ENCODE peak calls at places on chromosomes 13 and 19, in ten cellular contexts. Q, F, A, L, X, I, B, N, V and C are unnamed samples.

GRCh38 chr13:49386664-49387063 is 57.2 kb downstream of the CAB39L start:
- DNase-seq in A (no peak), F (no peak), B (peak), L (no peak), I (no peak), V (no peak), N (no peak), X (no peak), Q (no peak), C (no peak)

GRCh38 chr19:2461751-2462634 is 5.2 kb upstream of the LMNB2 start:
- DNase-seq in I (peak), F (no peak), N (peak), A (no peak), X (peak), B (peak), Q (peak), L (no peak), V (peak), C (no peak)

GRCh38 chr13:109790951-109791605 is 4.7 kb upstream of the IRS2 start:
- DNase-seq in Q (peak), F (no peak), B (no peak), V (peak), N (peak), I (no peak), A (no peak), L (no peak), X (peak), C (no peak)

GRCh38 chr13:29525757-29526156 is 69.7 kb downstream of the SLC7A1 start:
- DNase-seq in I (no peak), V (no peak), Q (no peak), A (no peak), N (no peak), F (no peak), B (no peak), X (no peak), L (no peak), C (no peak)

GRCh38 chr19:49061445-49061844 is 3.2 kb downstream of the NTF4 start:
- DNase-seq in V (no peak), L (no peak), Q (no peak), B (no peak), X (no peak), I (no peak), A (no peak), F (no peak), N (no peak), C (no peak)

GRCh38 chr19:4454952-4455738 is 2.4 kb downstream of the UBXN6 start:
- DNase-seq in B (no peak), Q (peak), L (no peak), X (peak), A (no peak), N (peak), V (peak), F (no peak), I (no peak), C (no peak)

GRCh38 chr19:2253106-2254051 is 2.8 kb downstream of the JSRP1 start:
- DNase-seq in N (no peak), F (no peak), A (no peak), X (no peak), V (no peak), L (no peak), I (no peak), B (peak), Q (no peak), C (no peak)

GRCh38 chr13:110017379-110017778 is 231.0 kb upstream of the IRS2 start:
- DNase-seq in X (peak), L (no peak), B (peak), I (peak), V (peak), N (peak), A (no peak), Q (peak), F (peak), C (peak)

GRCh38 chr19:40279761-40280607 is 5.2 kb downstream of the AKT2 start:
- DNase-seq in L (no peak), X (no peak), A (no peak), F (no peak), I (no peak), B (no peak), Q (no peak), V (peak), N (peak), C (no peak)

GRCh38 chr13:37446503-37446902 is 152.1 kb downstream of the POSTN start:
- DNase-seq in Q (peak), B (no peak), F (peak), X (peak), L (no peak), N (peak), A (no peak), I (no peak), V (peak), C (peak)

GRCh38 chr19:1566392-1567115 is 1.6 kb downstream of the MEX3D start:
- DNase-seq in N (peak), A (peak), I (peak), Q (peak), F (peak), X (peak), L (no peak), B (peak), V (peak), C (peak)

GRCh38 chr19:4063369-4064072 is 3.2 kb downstream of the ZBTB7A start:
- DNase-seq in N (peak), B (no peak), L (no peak), V (no peak), A (no peak), I (no peak), X (no peak), F (no peak), Q (no peak), C (no peak)

GRCh38 chr13:39322836-39323585 is 280.0 kb downstream of the LHFPL6 start:
- DNase-seq in X (no peak), N (no peak), F (no peak), B (no peak), L (no peak), V (no peak), A (no peak), I (no peak), Q (no peak), C (no peak)

GRCh38 chr19:22622020-22622419 is 12.1 kb upstream of the ZNF492 start:
- DNase-seq in X (no peak), N (no peak), Q (no peak), B (no peak), I (no peak), V (no peak), L (no peak), A (no peak), F (no peak), C (no peak)

GRCh38 chr13:24228852-24229458 is 68.4 kb downstream of the SPATA13 start:
- DNase-seq in L (no peak), X (peak), Q (peak), I (peak), N (peak), B (peak), A (no peak), F (peak), V (peak), C (peak)

GRCh38 chr19:2167896-2168618 is 4.3 kb downstream of the DOT1L start:
- DNase-seq in V (peak), I (no peak), L (peak), A (no peak), N (no peak), Q (peak), F (no peak), B (no peak), X (peak), C (no peak)

GRCh38 chr13:113860579-113861432 is 3.1 kb downstream of the GAS6 start:
- DNase-seq in I (no peak), Q (peak), N (peak), F (no peak), L (no peak), A (no peak), V (peak), B (peak), X (no peak), C (no peak)

DNA sequence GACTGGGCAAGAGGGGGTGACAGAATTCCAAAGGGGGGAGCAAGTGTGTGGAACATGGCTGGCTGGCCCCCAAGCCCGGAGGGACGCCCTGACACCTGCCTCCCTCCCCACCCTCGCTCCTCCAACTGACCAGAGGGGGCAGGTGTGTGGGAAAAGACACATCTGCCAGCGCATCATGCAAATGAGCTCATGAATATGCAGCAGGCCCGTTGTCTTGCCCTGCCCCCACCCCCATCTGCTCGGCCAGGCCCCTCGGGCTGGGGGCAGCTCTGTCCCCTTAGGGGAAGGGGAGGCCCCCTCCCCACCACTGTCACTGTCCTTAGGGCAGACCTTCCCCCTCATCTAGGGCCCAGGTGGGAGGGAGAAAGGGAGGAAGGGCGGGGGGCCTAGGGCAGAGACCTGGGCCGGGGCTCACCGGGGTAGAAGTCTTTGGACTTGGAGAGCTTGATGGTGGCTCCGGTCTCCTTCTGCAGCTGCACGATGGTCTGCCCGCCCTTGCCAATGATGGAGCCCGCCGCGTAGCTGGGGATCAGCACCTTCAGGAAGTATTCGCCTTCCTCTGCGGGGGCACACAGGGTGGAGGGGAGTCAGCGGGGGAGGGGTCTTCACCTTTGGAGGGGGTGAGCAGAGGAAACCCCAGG is 12.9 kb downstream of the NOVA2 start:
- DNase-seq in X (no peak), L (no peak), B (peak), I (peak), V (no peak), F (no peak), Q (no peak), A (no peak), N (no peak), C (no peak)
- TF ChIP-seq CTCF in X (no peak), L (no peak), B (no peak), I (no peak), V (no peak), F (no peak), Q (no peak), A (no peak), N (no peak), C (no peak)

DNA sequence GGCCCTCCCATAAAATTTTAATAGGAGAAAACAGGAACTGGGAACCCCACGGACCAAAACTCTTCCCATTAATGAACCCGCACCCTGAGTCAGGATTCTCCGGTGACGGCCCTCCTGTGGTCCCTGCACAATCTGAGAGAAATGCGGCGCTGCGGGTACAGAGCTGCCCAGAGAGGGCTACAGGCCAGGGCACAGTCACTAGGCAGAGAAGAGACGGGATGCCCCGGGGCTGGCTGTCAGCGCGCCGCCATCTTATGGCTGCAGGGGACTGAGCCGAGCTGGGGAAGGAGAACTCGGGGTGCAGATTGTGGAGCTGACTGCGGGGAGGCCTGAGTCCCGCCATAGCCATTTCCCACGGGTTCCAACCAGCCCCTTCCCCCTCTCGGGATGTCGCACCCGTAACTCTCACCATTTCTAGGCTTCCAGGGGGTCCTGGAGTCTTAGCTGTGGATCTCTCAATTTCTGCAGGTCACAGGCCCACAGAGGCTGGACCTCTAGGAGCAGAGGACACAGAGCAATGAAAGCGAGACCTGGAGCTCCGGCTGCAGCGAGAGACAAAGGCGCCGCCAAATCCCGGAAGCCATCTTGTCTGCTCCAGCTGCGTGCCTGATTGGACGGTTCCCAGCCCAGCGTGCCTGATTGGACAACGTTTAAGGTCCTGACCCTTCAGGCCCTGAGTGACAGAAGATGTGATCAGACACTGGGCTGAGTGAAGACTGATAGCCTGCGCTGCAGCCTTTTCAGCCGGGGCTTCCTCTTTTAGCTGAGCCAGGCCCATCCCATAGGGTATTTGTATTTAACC is at the start of gene ZNF675:
- DNase-seq in I (peak), V (peak), X (peak), B (peak), A (peak), F (peak), Q (peak), L (peak), N (peak), C (peak)
- TF ChIP-seq CTCF in I (no peak), V (no peak), X (peak), B (no peak), A (no peak), F (peak), Q (no peak), L (no peak), N (no peak), C (peak)

DNA sequence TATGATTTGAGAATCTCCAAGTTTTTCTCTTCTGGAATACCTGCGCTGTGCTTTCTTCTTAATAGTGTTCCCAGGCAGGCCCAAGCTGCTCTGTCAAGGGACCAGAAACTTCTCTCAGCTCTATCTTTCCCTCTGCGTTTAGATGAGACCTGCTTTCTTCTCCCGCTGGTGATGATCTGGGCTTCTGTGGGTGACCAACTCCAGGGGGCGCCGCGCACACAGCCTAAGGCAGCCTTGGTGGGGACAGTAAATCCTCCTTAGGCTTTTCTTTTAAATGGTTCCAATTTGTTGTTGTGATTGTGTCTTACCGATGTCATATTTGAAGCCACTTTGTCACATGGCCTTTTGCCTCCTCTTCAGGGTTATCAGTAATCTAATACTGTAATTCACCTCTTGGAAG is 439.4 kb upstream of the KLF12 start:
- DNase-seq in N (no peak), A (no peak), L (no peak), V (no peak), B (peak), I (no peak), Q (peak), F (no peak), X (no peak), C (no peak)
- TF ChIP-seq CTCF in N (no peak), A (no peak), L (no peak), V (peak), B (peak), I (no peak), Q (no peak), F (peak), X (no peak), C (peak)

GRCh38 chr19:13101590-13102415 is 855 bp downstream of the LYL1 start:
- DNase-seq in N (no peak), B (no peak), Q (no peak), V (no peak), F (no peak), X (no peak), I (no peak), L (no peak), A (no peak), C (no peak)

GRCh38 chr19:13099073-13099999 is 3.3 kb downstream of the LYL1 start:
- DNase-seq in A (no peak), B (peak), V (no peak), F (no peak), L (no peak), I (peak), Q (peak), N (peak), X (no peak), C (no peak)

GRCh38 chr19:13102416-13102665 is 317 bp downstream of the LYL1 start:
- DNase-seq in N (no peak), Q (no peak), B (no peak), L (no peak), X (no peak), I (no peak), V (no peak), F (no peak), A (no peak), C (no peak)

GRCh38 chr19:13100031-13100588 is 2.5 kb downstream of the LYL1 start:
- DNase-seq in L (no peak), F (no peak), Q (no peak), I (no peak), N (no peak), X (no peak), V (no peak), B (no peak), A (no peak), C (no peak)

GRCh38 chr19:13100871-13101589 is 1.6 kb downstream of the LYL1 start:
- DNase-seq in L (no peak), V (no peak), N (no peak), B (peak), Q (no peak), A (no peak), X (no peak), I (no peak), F (no peak), C (no peak)
- TF ChIP-seq CTCF in L (peak), V (peak), N (peak), B (no peak), Q (peak), A (peak), X (peak), I (no peak), F (peak), C (peak)

DNA sequence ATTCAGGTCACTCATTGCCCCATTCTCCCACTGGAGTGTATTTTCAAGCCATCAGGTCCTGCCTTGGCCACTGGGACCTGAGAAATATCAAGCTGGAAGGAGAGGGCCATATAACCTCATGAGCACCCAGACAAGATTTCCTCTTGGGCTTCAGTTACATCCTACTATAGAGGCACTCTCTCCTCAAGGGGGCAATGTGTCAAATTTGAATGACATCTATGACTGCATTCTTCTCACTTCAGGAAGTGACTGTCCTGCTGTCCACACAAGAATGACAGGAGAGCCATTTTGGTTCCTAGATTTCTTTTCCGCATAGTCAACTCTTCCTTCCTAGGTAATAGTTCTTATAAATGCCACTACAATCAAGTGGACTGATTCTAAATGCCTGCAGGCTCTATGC is 416.2 kb downstream of the DIAPH3 start:
- DNase-seq in I (no peak), L (no peak), V (no peak), B (no peak), A (no peak), F (no peak), Q (no peak), N (no peak), X (no peak), C (no peak)
- TF ChIP-seq CTCF in I (no peak), L (no peak), V (no peak), B (no peak), A (no peak), F (no peak), Q (no peak), N (no peak), X (no peak), C (no peak)

DNA sequence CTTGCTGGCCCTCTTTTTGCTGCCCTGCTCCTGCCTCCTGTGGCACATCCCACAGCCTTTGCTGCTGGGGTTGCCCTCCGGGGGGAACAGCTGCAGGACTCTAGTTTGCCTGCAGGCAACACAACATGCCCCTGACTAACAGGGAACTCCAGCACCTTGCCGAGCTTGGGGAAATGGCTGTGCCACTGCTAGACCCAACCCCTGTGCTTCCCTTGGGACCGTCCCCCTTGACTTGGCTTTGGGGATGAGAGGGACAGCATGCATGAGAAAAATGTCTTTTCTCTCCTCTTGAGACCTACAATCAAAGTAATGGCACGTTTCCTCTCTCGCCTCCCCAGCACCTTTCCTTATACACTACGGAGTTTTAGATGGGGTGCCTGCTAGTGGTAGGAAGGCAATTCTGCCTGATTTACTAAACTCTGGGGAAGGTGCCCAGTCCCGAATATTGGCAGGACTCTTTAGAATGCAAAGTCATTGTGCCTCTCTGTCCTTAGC is 12.4 kb upstream of the VWA8 start:
- DNase-seq in A (no peak), I (no peak), L (no peak), N (no peak), F (no peak), V (peak), Q (no peak), X (no peak), B (peak), C (no peak)
- TF ChIP-seq CTCF in A (no peak), I (no peak), L (no peak), N (no peak), F (no peak), V (peak), Q (peak), X (no peak), B (no peak), C (no peak)

DNA sequence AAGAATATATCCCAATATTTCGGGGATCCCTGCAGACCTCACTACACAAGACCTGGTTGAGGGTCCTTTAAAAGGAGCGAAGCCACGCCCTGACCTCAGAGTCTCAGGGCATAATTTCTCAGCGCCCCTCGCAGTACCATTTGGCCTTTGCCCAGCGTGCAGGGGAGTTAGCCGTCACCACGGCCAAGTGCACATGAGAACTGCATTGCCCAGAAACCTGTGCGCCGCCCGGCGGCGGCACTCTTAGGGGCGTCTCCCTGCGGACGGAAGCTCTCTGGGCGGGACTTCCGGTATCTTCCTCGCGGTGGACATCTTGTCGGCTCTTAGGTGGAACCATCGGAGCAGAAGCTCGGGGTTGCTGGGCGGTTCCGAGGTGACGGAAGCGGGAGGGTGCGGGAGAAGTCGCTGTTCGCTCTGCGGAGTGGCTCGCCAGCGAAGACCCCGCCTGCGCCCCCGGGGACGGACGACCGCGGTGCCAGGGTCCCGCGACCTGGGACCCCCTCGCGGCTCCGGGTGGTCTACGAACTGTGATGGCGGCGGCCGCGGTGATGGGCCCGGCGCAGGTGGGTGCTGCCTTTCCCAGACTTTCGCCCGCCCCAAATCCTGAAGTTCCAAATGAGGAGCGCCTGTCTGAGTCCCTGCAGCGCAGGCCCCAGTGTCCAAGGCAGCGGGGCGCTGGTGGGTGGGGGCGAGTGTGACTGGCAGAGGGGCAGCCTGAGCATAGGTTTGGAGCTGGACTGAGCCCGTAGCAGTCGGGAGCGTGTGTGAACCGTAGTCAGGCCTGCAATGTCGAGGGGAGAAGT is at the start of gene ZNF134:
- DNase-seq in A (peak), V (peak), Q (peak), B (peak), I (peak), F (peak), L (peak), X (peak), N (peak), C (peak)
- TF ChIP-seq CTCF in A (peak), V (peak), Q (peak), B (no peak), I (no peak), F (peak), L (peak), X (peak), N (no peak), C (peak)